ENCODE peak calls at places on chromosomes 13 and 19, in four cellular contexts. One of them, this sample, is unnamed.

GRCh38 chr13:112903606-112904195 is 65.3 kb upstream of the MCF2L start:
- DNase-seq in IMR-90: no peak
- DNase-seq in K562: no peak
- DNase-seq in GM12878: no peak
- DNase-seq in this sample: no peak

GRCh38 chr19:43525836-43526771 is 897 bp downstream of the ETHE1 start:
- DNase-seq in K562: peak; percentile 18
- DNase-seq in GM12878: no peak
- DNase-seq in IMR-90: peak; percentile 9
- DNase-seq in this sample: peak; percentile 54

GRCh38 chr13:112177889-112178288 is 110.9 kb downstream of the SOX1 start:
- DNase-seq in GM12878: no peak
- DNase-seq in K562: no peak
- DNase-seq in IMR-90: no peak
- DNase-seq in this sample: no peak

GRCh38 chr13:36432106-36432544 is at the start of gene CCNA1:
- DNase-seq in IMR-90: no peak
- DNase-seq in K562: peak; percentile 45
- DNase-seq in GM12878: no peak
- DNase-seq in this sample: peak; percentile 83

GRCh38 chr19:11375143-11375948 is 880 bp downstream of the SWSAP1 start:
- DNase-seq in K562: no peak
- DNase-seq in GM12878: no peak
- DNase-seq in IMR-90: no peak
- DNase-seq in this sample: peak; percentile 60

GRCh38 chr13:107025991-107026390 is 458.1 kb upstream of the ARGLU1 start:
- DNase-seq in GM12878: no peak
- DNase-seq in IMR-90: peak; percentile 71
- DNase-seq in K562: no peak
- DNase-seq in this sample: no peak

GRCh38 chr19:47623921-47624391 is 15.0 kb downstream of the BICRA start:
- DNase-seq in IMR-90: no peak
- DNase-seq in K562: no peak
- DNase-seq in GM12878: no peak
- DNase-seq in this sample: no peak

GRCh38 chr13:49429061-49429460 is 14.8 kb downstream of the CAB39L start:
- DNase-seq in GM12878: no peak
- DNase-seq in IMR-90: no peak
- DNase-seq in K562: no peak
- DNase-seq in this sample: no peak

GRCh38 chr19:41226053-41226873 is 7.2 kb downstream of the AXL start:
- DNase-seq in K562: peak; percentile 93
- DNase-seq in GM12878: no peak
- DNase-seq in IMR-90: peak; percentile 82
- DNase-seq in this sample: peak; percentile 56

GRCh38 chr13:26007261-26007765 is 44.5 kb downstream of the SHISA2 start:
- DNase-seq in K562: no peak
- DNase-seq in GM12878: no peak
- DNase-seq in IMR-90: no peak
- DNase-seq in this sample: no peak

GRCh38 chr13:49977992-49978391 is 18.9 kb upstream of the TRIM13 start:
- DNase-seq in IMR-90: no peak
- DNase-seq in K562: no peak
- DNase-seq in GM12878: no peak
- DNase-seq in this sample: no peak

GRCh38 chr19:38724380-38724854 is 19.9 kb downstream of the CAPN12 start:
- DNase-seq in IMR-90: no peak
- DNase-seq in GM12878: no peak
- DNase-seq in K562: no peak
- DNase-seq in this sample: no peak

GRCh38 chr19:49852631-49853126 is 1.7 kb downstream of the PTOV1 start:
- DNase-seq in K562: no peak
- DNase-seq in GM12878: no peak
- DNase-seq in IMR-90: peak; percentile 22
- DNase-seq in this sample: no peak

GRCh38 chr19:8302734-8303133 is 5.4 kb downstream of the CD320 start:
- DNase-seq in IMR-90: no peak
- DNase-seq in GM12878: no peak
- DNase-seq in K562: no peak
- DNase-seq in this sample: no peak

GRCh38 chr13:47908200-47908902 is 92.7 kb downstream of the SUCLA2 start:
- DNase-seq in IMR-90: peak; percentile 76
- DNase-seq in K562: no peak
- DNase-seq in GM12878: no peak
- DNase-seq in this sample: no peak

GRCh38 chr13:28429685-28430290 is 65.1 kb downstream of the FLT1 start:
- DNase-seq in K562: no peak
- DNase-seq in GM12878: peak; percentile 84
- DNase-seq in IMR-90: peak; percentile 60
- DNase-seq in this sample: no peak

GRCh38 chr19:5080030-5080644 is 111.2 kb downstream of the KDM4B start:
- DNase-seq in K562: no peak
- DNase-seq in GM12878: no peak
- DNase-seq in IMR-90: no peak
- DNase-seq in this sample: peak; percentile 95

GRCh38 chr13:99266827-99267226 is 8.6 kb upstream of the GPR18 start:
- DNase-seq in GM12878: no peak
- DNase-seq in IMR-90: no peak
- DNase-seq in K562: peak; percentile 15
- DNase-seq in this sample: no peak

GRCh38 chr13:110319397-110319773 is 12.3 kb downstream of the COL4A2 start:
- DNase-seq in K562: no peak
- DNase-seq in IMR-90: no peak
- DNase-seq in GM12878: no peak
- DNase-seq in this sample: no peak

GRCh38 chr19:6740589-6741348 is 1.3 kb downstream of the TRIP10 start:
- DNase-seq in K562: peak; percentile 48
- DNase-seq in IMR-90: peak; percentile 19
- DNase-seq in GM12878: no peak
- DNase-seq in this sample: peak; percentile 81

GRCh38 chr19:48713864-48714755 is 5.4 kb downstream of the MAMSTR start:
- DNase-seq in GM12878: peak; percentile 97
- DNase-seq in IMR-90: peak; percentile 98
- DNase-seq in K562: peak; percentile 98
- DNase-seq in this sample: peak; percentile 98

GRCh38 chr19:18321729-18322091 is 1.2 kb downstream of the LSM4 start:
- DNase-seq in GM12878: no peak
- DNase-seq in K562: peak; percentile 17
- DNase-seq in IMR-90: peak; percentile 33
- DNase-seq in this sample: peak; percentile 33

GRCh38 chr19:19270749-19271571 is 2.1 kb downstream of the TM6SF2 start:
- DNase-seq in GM12878: no peak
- DNase-seq in IMR-90: no peak
- DNase-seq in K562: no peak
- DNase-seq in this sample: peak; percentile 11

GRCh38 chr19:42412223-42412622 is 15.0 kb downstream of the LIPE start:
- DNase-seq in GM12878: no peak
- DNase-seq in IMR-90: no peak
- DNase-seq in K562: no peak
- DNase-seq in this sample: peak; percentile 70

GRCh38 chr19:49165111-49165750 is 7.6 kb downstream of the TRPM4 start:
- DNase-seq in GM12878: no peak
- DNase-seq in K562: no peak
- DNase-seq in IMR-90: no peak
- DNase-seq in this sample: no peak

GRCh38 chr19:17671906-17672305 is 16.2 kb downstream of the UNC13A start:
- DNase-seq in IMR-90: peak; percentile 37
- DNase-seq in GM12878: no peak
- DNase-seq in K562: peak; percentile 75
- DNase-seq in this sample: peak; percentile 73

GRCh38 chr19:7623725-7624603 is 5.4 kb downstream of the XAB2 start:
- DNase-seq in GM12878: no peak
- DNase-seq in IMR-90: no peak
- DNase-seq in K562: no peak
- DNase-seq in this sample: no peak

GRCh38 chr13:112444416-112445399 is 68.6 kb downstream of the SPACA7 start:
- DNase-seq in IMR-90: no peak
- DNase-seq in K562: no peak
- DNase-seq in GM12878: no peak
- DNase-seq in this sample: no peak

GRCh38 chr13:74288361-74288911 is 154.2 kb upstream of the KLF12 start:
- DNase-seq in K562: no peak
- DNase-seq in GM12878: no peak
- DNase-seq in IMR-90: no peak
- DNase-seq in this sample: peak; percentile 10
- H2AFZ ChIP-seq in K562: no peak overlapping the region
- H2AFZ ChIP-seq in GM12878: no peak overlapping the region
- H2AFZ ChIP-seq in IMR-90: peak overlapping the region; percentile 81
- H2AFZ ChIP-seq in this sample: peak overlapping the region; percentile 88

GRCh38 chr19:15779756-15780476 is 7.5 kb upstream of the OR10H5 start:
- DNase-seq in K562: no peak
- DNase-seq in IMR-90: no peak
- DNase-seq in GM12878: no peak
- DNase-seq in this sample: no peak
- TF ChIP-seq RCOR1 in K562: no peak
- TF ChIP-seq RCOR1 in IMR-90: no peak
- TF ChIP-seq RCOR1 in GM12878: no peak
- TF ChIP-seq RCOR1 in this sample: no peak

GRCh38 chr13:23557733-23558132 is 12.5 kb upstream of the TNFRSF19 start:
- DNase-seq in K562: no peak
- DNase-seq in IMR-90: no peak
- DNase-seq in GM12878: no peak
- DNase-seq in this sample: no peak
- H3K9ac ChIP-seq in K562: no peak overlapping the region
- H3K9ac ChIP-seq in IMR-90: no peak overlapping the region
- H3K9ac ChIP-seq in GM12878: no peak overlapping the region
- H3K9ac ChIP-seq in this sample: no peak overlapping the region

GRCh38 chr19:33275933-33276619 is 26.3 kb downstream of the CEBPA start:
- DNase-seq in K562: no peak
- DNase-seq in IMR-90: no peak
- DNase-seq in GM12878: no peak
- DNase-seq in this sample: no peak

GRCh38 chr19:33273065-33273736 is 29.1 kb downstream of the CEBPA start:
- DNase-seq in IMR-90: no peak
- DNase-seq in K562: no peak
- DNase-seq in GM12878: no peak
- DNase-seq in this sample: no peak

GRCh38 chr19:33273881-33274662 is 28.3 kb downstream of the CEBPA start:
- DNase-seq in IMR-90: peak; percentile 84
- DNase-seq in GM12878: no peak
- DNase-seq in K562: no peak
- DNase-seq in this sample: no peak

GRCh38 chr19:33275559-33275932 is 26.8 kb downstream of the CEBPA start:
- DNase-seq in K562: no peak
- DNase-seq in IMR-90: no peak
- DNase-seq in GM12878: no peak
- DNase-seq in this sample: no peak

GRCh38 chr19:33274663-33275558 is 27.4 kb downstream of the CEBPA start:
- DNase-seq in GM12878: no peak
- DNase-seq in K562: no peak
- DNase-seq in IMR-90: no peak
- DNase-seq in this sample: no peak
- H2AFZ ChIP-seq in GM12878: no peak overlapping the region
- H2AFZ ChIP-seq in K562: no peak overlapping the region
- H2AFZ ChIP-seq in IMR-90: no peak overlapping the region
- H2AFZ ChIP-seq in this sample: no peak overlapping the region

GRCh38 chr13:20146381-20146780 is 14.5 kb downstream of the GJA3 start:
- DNase-seq in K562: no peak
- DNase-seq in IMR-90: no peak
- DNase-seq in GM12878: no peak
- DNase-seq in this sample: no peak
- TF ChIP-seq RCOR1 in K562: no peak
- TF ChIP-seq RCOR1 in IMR-90: no peak
- TF ChIP-seq RCOR1 in GM12878: no peak
- TF ChIP-seq RCOR1 in this sample: no peak